ENCODE peak calls at places on chromosome 20, in five cellular contexts. E is breast epithelium, Q is uterus, J is adrenal gland, G is HCT116. B is an unnamed sample.

GRCh38 chr20:4082406-4083102 is 67.2 kb upstream of the RNF24 start:
- DNase-seq in E (no peak), Q (no peak), J (peak; percentile 82), G (no peak), B (peak; percentile 29)

GRCh38 chr20:59751075-59751711 is 146.9 kb downstream of the PHACTR3 start:
- DNase-seq in E (peak; percentile 67), Q (peak; percentile 50), J (peak; percentile 83), G (peak; percentile 27), B (no peak)

GRCh38 chr20:59033616-59034165 is 1.6 kb upstream of the ATP5F1E start:
- DNase-seq in E (no peak), Q (no peak), J (no peak), G (no peak), B (no peak)

GRCh38 chr20:43576108-43576507 is 14.6 kb upstream of the IFT52 start:
- DNase-seq in E (no peak), Q (no peak), J (no peak), G (no peak), B (no peak)

GRCh38 chr20:31925631-31926030 is 26.2 kb downstream of the PDRG1 start:
- DNase-seq in E (no peak), Q (no peak), J (no peak), G (no peak), B (no peak)

GRCh38 chr20:3865887-3866407 is 19.3 kb downstream of the MAVS start:
- DNase-seq in E (no peak), Q (no peak), J (no peak), G (no peak), B (no peak)

GRCh38 chr20:10710995-10711775 is 37.4 kb upstream of the JAG1 start:
- DNase-seq in E (no peak), Q (no peak), J (no peak), G (no peak), B (no peak)

GRCh38 chr20:20441259-20441658 is 73.4 kb downstream of the INSM1 start:
- DNase-seq in E (no peak), Q (no peak), J (no peak), G (no peak), B (no peak)

GRCh38 chr20:36824142-36824940 is 50.8 kb upstream of the DSN1 start:
- DNase-seq in E (no peak), Q (no peak), J (no peak), G (no peak), B (no peak)

GRCh38 chr20:57412347-57413029 is 21.3 kb downstream of the RBM38 start:
- DNase-seq in E (no peak), Q (no peak), J (no peak), G (no peak), B (no peak)

GRCh38 chr20:35489717-35490116 is 34.3 kb downstream of the CEP250 start:
- DNase-seq in E (no peak), Q (no peak), J (no peak), G (no peak), B (no peak)

GRCh38 chr20:36941403-36941835 is 10.1 kb downstream of the SAMHD1 start:
- DNase-seq in E (no peak), Q (no peak), J (peak; percentile 32), G (no peak), B (no peak)

GRCh38 chr20:48815537-48815936 is 12.3 kb downstream of the PREX1 start:
- DNase-seq in E (no peak), Q (no peak), J (no peak), G (no peak), B (no peak)

GRCh38 chr20:20367681-20368413 is at the start of gene INSM1:
- DNase-seq in E (no peak), Q (no peak), J (no peak), G (no peak), B (no peak)

GRCh38 chr20:36402708-36403107 is 96.6 kb downstream of the DLGAP4 start:
- DNase-seq in E (no peak), Q (no peak), J (no peak), G (no peak), B (no peak)

GRCh38 chr20:36102809-36103596 is 51.5 kb upstream of the EPB41L1 start:
- DNase-seq in E (no peak), Q (no peak), J (peak; percentile 23), G (no peak), B (no peak)

GRCh38 chr20:2022163-2022562 is 28.3 kb upstream of the PDYN start:
- DNase-seq in E (no peak), Q (no peak), J (no peak), G (no peak), B (no peak)

GRCh38 chr20:36919715-36920333 is 31.7 kb downstream of the SAMHD1 start:
- DNase-seq in E (no peak), Q (no peak), J (peak; percentile 46), G (peak; percentile 49), B (no peak)

GRCh38 chr20:23679448-23680092 is 9.3 kb downstream of the CST4 start:
- DNase-seq in E (no peak), Q (no peak), J (no peak), G (no peak), B (no peak)

GRCh38 chr20:57672164-57672563 is 37.7 kb downstream of the PMEPA1 start:
- DNase-seq in E (no peak), Q (no peak), J (peak; percentile 29), G (no peak), B (no peak)

GRCh38 chr20:1177680-1178079 is 7.1 kb downstream of the TMEM74B start:
- DNase-seq in E (no peak), Q (no peak), J (no peak), G (peak; percentile 21), B (no peak)

GRCh38 chr20:1469925-1470571 is 3.4 kb upstream of the NSFL1C start:
- DNase-seq in E (peak; percentile 73), Q (peak; percentile 47), J (peak; percentile 94), G (peak; percentile 79), B (no peak)

GRCh38 chr20:59735917-59736316 is 131.6 kb downstream of the PHACTR3 start:
- DNase-seq in E (no peak), Q (no peak), J (peak; percentile 21), G (no peak), B (no peak)

GRCh38 chr20:54059691-54060364 is 10.6 kb downstream of the BCAS1 start:
- DNase-seq in E (no peak), Q (no peak), J (no peak), G (no peak), B (no peak)

DNA sequence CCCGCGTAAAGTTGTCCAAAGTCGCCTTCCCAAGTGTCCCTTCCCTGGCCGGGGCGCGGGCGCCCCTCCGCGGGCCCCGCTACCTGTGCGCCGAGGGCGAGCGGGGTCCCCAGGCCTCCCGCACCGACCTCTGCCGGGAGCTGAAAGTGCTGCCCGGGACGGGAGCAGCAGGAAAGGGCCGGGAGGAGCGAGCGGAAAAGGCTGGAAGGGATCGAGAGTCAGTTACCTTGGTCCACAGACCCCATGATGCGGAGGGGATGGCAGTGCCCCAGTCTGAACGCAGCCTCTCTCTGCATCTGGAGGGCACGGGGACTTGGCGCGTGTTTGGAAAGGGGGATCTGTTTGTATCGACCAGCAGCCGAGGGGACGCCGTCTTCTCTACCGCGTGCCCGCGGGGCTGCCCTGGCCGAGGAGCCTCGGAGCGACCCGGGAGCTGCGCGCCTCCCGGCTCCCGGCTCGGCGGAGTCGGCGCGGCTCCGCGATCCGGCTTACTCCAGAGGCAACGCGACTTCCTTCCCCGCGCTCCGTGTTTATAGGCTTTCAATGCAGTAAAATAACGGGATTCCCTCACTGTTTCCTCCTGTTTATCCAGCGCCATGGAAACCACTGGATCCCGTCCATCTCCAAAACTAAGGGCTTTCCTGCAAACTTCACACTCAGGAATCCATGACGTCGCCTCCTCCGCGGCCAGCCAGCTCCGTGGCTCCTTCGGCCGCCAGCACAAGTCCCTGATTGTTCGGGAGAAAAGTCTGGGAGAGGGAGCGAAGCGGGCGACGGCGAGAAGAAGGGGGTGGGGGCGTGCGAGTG is 20.0 kb upstream of the NFATC2 start:
- DNase-seq in E (peak; percentile 67), Q (peak; percentile 93), J (peak; percentile 65), G (peak; percentile 26), B (no peak)
- TF ChIP-seq CTCF in E (no peak), Q (peak; percentile 7), J (no peak), G (peak; percentile 37), B (peak; percentile 48)

DNA sequence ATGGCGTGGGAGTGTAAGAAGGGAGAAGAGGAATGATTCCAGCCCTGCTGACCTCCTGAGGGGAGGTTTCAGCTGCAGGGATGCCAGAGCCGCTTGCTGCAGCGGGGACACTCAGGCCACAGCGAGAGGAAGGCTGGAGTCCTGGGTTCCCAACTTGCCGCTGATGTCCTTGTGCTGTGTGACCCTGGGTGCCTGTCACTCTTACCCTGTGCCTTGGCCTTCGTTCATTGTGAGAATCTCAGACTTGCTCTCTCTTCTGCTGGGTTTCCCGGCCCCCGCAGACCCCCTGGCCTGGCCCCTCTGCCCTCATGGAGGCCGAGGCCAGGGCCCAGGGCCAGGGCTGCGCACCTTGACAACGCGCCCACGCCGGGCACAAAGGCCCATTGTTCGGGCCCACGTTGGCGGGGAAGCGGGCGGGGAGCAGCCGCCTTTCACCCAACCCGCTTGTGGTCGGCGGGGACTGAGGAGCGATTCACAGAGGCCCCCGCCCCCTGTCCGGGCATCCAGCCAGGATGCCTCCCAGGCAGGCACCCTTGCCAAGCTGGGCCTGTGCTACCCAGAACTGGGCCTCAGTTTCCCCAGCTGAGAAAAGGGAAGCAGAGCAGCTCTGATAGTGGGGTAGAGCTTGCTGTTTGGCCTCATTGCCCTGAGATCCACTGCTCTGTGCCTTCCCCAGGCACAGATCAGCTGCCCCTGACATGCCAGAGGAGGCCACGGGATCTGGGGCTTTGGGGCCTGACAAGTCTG is 52.4 kb downstream of the CEBPB start:
- DNase-seq in E (peak; percentile 79), Q (no peak), J (no peak), G (peak; percentile 77), B (no peak)
- H3K27ac ChIP-seq in E (peak overlapping the region; percentile 94), Q (no peak overlapping the region), J (no peak overlapping the region), G (peak overlapping the region; percentile 56), B (no peak overlapping the region)

GRCh38 chr20:46134716-46135115 is 16.6 kb downstream of the CD40 start:
- DNase-seq in E (no peak), Q (no peak), J (no peak), G (no peak), B (no peak)
- H3K27me3 ChIP-seq in E (peaks cover 15% of the 10 kb centered on the region), Q (peaks cover 4% of the 10 kb centered on the region), J (peaks cover 7% of the 10 kb centered on the region), G (peaks cover 12% of the 10 kb centered on the region), B (peaks cover 34% of the 10 kb centered on the region)

GRCh38 chr20:38311100-38311499 is 7.1 kb downstream of the BPI start:
- DNase-seq in E (no peak), Q (no peak), J (no peak), G (no peak), B (no peak)

GRCh38 chr20:38313676-38314075 is 9.7 kb downstream of the BPI start:
- DNase-seq in E (no peak), Q (no peak), J (no peak), G (no peak), B (no peak)

GRCh38 chr20:38317422-38317821 is 13.5 kb downstream of the BPI start:
- DNase-seq in E (no peak), Q (no peak), J (no peak), G (no peak), B (no peak)

GRCh38 chr20:38316341-38316740 is 12.4 kb downstream of the BPI start:
- DNase-seq in E (no peak), Q (no peak), J (no peak), G (no peak), B (no peak)

DNA sequence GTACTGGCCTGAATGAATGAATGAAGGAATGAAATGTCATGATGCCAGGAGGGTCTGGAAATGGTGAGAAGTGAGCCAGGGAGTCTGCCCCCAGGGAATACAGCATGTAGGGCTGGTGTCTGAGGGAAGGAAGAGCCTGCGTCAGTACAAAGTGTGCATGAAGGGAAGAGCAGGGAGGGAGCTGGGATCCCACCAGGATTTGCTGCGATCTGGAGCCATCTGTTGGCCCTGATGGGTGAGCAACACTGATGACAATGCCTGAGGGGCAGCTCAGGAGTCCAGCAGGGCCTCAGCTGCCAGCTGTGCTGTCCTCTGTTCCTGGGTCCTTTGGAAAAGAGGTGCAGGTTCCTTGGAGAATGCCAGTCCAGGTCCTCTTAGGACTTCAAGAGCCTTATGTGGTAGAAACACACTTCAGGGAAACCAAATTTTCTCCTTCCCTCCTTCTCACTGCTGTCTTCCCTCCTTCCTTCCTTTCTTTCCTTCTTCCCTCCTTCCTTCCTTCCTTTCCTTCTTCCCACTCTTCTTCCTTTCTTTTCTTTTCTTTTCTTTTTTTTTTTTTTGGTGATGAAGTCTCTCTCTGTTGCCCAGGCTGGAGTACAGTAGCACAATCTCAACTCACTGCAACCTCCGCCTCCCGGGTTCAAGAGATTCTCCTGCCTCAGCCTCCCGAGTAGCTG is 11.5 kb downstream of the BPI start:
- DNase-seq in E (no peak), Q (peak; percentile 26), J (no peak), G (no peak), B (no peak)
- TF ChIP-seq CTCF in E (no peak), Q (no peak), J (no peak), G (no peak), B (no peak)